ENCODE peak calls at places on chromosomes 7 and 10, in nine cellular contexts. One of them, this sample, is unnamed.

GRCh38 chr10:119940487-119940886 is 48.0 kb downstream of the SEC23IP start:
- DNase-seq in kidney: no peak
- DNase-seq in left ventricle myocardium inferior: no peak
- DNase-seq in IMR-90: peak; percentile 31
- DNase-seq in CD8-positive, alpha-beta T cell: no peak
- DNase-seq in stomach: no peak
- DNase-seq in Peyer's patch: no peak
- DNase-seq in PC-3: no peak
- DNase-seq in body of pancreas: no peak
- DNase-seq in this sample: no peak

GRCh38 chr7:117183729-117184128 is 139.1 kb downstream of the WNT2 start:
- DNase-seq in kidney: no peak
- DNase-seq in left ventricle myocardium inferior: no peak
- DNase-seq in IMR-90: no peak
- DNase-seq in CD8-positive, alpha-beta T cell: no peak
- DNase-seq in stomach: no peak
- DNase-seq in Peyer's patch: no peak
- DNase-seq in PC-3: no peak
- DNase-seq in body of pancreas: no peak
- DNase-seq in this sample: no peak

GRCh38 chr10:46225597-46225996 is 61.2 kb upstream of the ANTXRL start:
- DNase-seq in kidney: peak; percentile 48
- DNase-seq in left ventricle myocardium inferior: no peak
- DNase-seq in IMR-90: no peak
- DNase-seq in CD8-positive, alpha-beta T cell: no peak
- DNase-seq in stomach: peak; percentile 16
- DNase-seq in Peyer's patch: peak; percentile 27
- DNase-seq in PC-3: no peak
- DNase-seq in body of pancreas: no peak
- DNase-seq in this sample: no peak

GRCh38 chr7:73869011-73869785 is 8.2 kb downstream of the TMEM270 start:
- DNase-seq in kidney: peak; percentile 68
- DNase-seq in left ventricle myocardium inferior: no peak
- DNase-seq in IMR-90: peak; percentile 72
- DNase-seq in CD8-positive, alpha-beta T cell: no peak
- DNase-seq in stomach: no peak
- DNase-seq in Peyer's patch: no peak
- DNase-seq in PC-3: no peak
- DNase-seq in body of pancreas: no peak
- DNase-seq in this sample: no peak

GRCh38 chr10:3380392-3381050 is 207.9 kb upstream of the PITRM1 start:
- DNase-seq in kidney: no peak
- DNase-seq in left ventricle myocardium inferior: no peak
- DNase-seq in IMR-90: no peak
- DNase-seq in CD8-positive, alpha-beta T cell: no peak
- DNase-seq in stomach: no peak
- DNase-seq in Peyer's patch: no peak
- DNase-seq in PC-3: no peak
- DNase-seq in body of pancreas: no peak
- DNase-seq in this sample: no peak

GRCh38 chr10:95297402-95297801 is 6.6 kb upstream of the PDLIM1 start:
- DNase-seq in kidney: no peak
- DNase-seq in left ventricle myocardium inferior: no peak
- DNase-seq in IMR-90: no peak
- DNase-seq in CD8-positive, alpha-beta T cell: no peak
- DNase-seq in stomach: no peak
- DNase-seq in Peyer's patch: no peak
- DNase-seq in PC-3: no peak
- DNase-seq in body of pancreas: no peak
- DNase-seq in this sample: no peak

GRCh38 chr10:50623299-50624153 is at the start of gene SGMS1:
- DNase-seq in kidney: peak; percentile 97
- DNase-seq in left ventricle myocardium inferior: peak; percentile 91
- DNase-seq in IMR-90: peak; percentile 83
- DNase-seq in CD8-positive, alpha-beta T cell: peak; percentile 74
- DNase-seq in stomach: peak; percentile 89
- DNase-seq in Peyer's patch: peak; percentile 91
- DNase-seq in PC-3: peak; percentile 97
- DNase-seq in body of pancreas: peak; percentile 86
- DNase-seq in this sample: peak; percentile 93

GRCh38 chr7:129778770-129779601 is 167.5 kb downstream of the NRF1 start:
- DNase-seq in kidney: no peak
- DNase-seq in left ventricle myocardium inferior: no peak
- DNase-seq in IMR-90: no peak
- DNase-seq in CD8-positive, alpha-beta T cell: no peak
- DNase-seq in stomach: no peak
- DNase-seq in Peyer's patch: peak; percentile 67
- DNase-seq in PC-3: peak; percentile 22
- DNase-seq in body of pancreas: peak; percentile 37
- DNase-seq in this sample: no peak

GRCh38 chr7:103636153-103636552 is 190.1 kb upstream of the SLC26A5 start:
- DNase-seq in kidney: no peak
- DNase-seq in left ventricle myocardium inferior: no peak
- DNase-seq in IMR-90: peak; percentile 45
- DNase-seq in CD8-positive, alpha-beta T cell: no peak
- DNase-seq in stomach: no peak
- DNase-seq in Peyer's patch: no peak
- DNase-seq in PC-3: peak; percentile 43
- DNase-seq in body of pancreas: no peak
- DNase-seq in this sample: no peak

GRCh38 chr7:100195222-100195621 is 17.5 kb downstream of the STAG3 start:
- DNase-seq in kidney: no peak
- DNase-seq in left ventricle myocardium inferior: no peak
- DNase-seq in IMR-90: no peak
- DNase-seq in CD8-positive, alpha-beta T cell: no peak
- DNase-seq in stomach: no peak
- DNase-seq in Peyer's patch: no peak
- DNase-seq in PC-3: no peak
- DNase-seq in body of pancreas: no peak
- DNase-seq in this sample: no peak

GRCh38 chr7:100198266-100198665 is 20.5 kb downstream of the STAG3 start:
- DNase-seq in kidney: no peak
- DNase-seq in left ventricle myocardium inferior: no peak
- DNase-seq in IMR-90: no peak
- DNase-seq in CD8-positive, alpha-beta T cell: no peak
- DNase-seq in stomach: no peak
- DNase-seq in Peyer's patch: no peak
- DNase-seq in PC-3: no peak
- DNase-seq in body of pancreas: no peak
- DNase-seq in this sample: no peak

GRCh38 chr7:100200693-100201092 is 19.1 kb upstream of the PVRIG start:
- DNase-seq in kidney: no peak
- DNase-seq in left ventricle myocardium inferior: no peak
- DNase-seq in IMR-90: no peak
- DNase-seq in CD8-positive, alpha-beta T cell: no peak
- DNase-seq in stomach: no peak
- DNase-seq in Peyer's patch: peak; percentile 72
- DNase-seq in PC-3: no peak
- DNase-seq in body of pancreas: no peak
- DNase-seq in this sample: peak; percentile 59
- H3K4me1 ChIP-seq in kidney: no peaks in the 10 kb centered on the region
- H3K4me1 ChIP-seq in left ventricle myocardium inferior: no peaks in the 10 kb centered on the region
- H3K4me1 ChIP-seq in IMR-90: peaks cover 2% of the 10 kb centered on the region
- H3K4me1 ChIP-seq in CD8-positive, alpha-beta T cell: no peaks in the 10 kb centered on the region
- H3K4me1 ChIP-seq in stomach: no peaks in the 10 kb centered on the region
- H3K4me1 ChIP-seq in Peyer's patch: no peaks in the 10 kb centered on the region
- H3K4me1 ChIP-seq in PC-3: no peaks in the 10 kb centered on the region
- H3K4me1 ChIP-seq in body of pancreas: no peaks in the 10 kb centered on the region
- H3K4me1 ChIP-seq in this sample: peaks cover 2% of the 10 kb centered on the region

GRCh38 chr7:8785081-8785480 is 351.7 kb downstream of the NXPH1 start:
- DNase-seq in kidney: no peak
- DNase-seq in left ventricle myocardium inferior: no peak
- DNase-seq in IMR-90: no peak
- DNase-seq in CD8-positive, alpha-beta T cell: no peak
- DNase-seq in stomach: no peak
- DNase-seq in Peyer's patch: no peak
- DNase-seq in PC-3: no peak
- DNase-seq in body of pancreas: no peak
- DNase-seq in this sample: no peak
- TF ChIP-seq CTCF in kidney: no peak
- TF ChIP-seq CTCF in left ventricle myocardium inferior: no peak
- TF ChIP-seq CTCF in IMR-90: no peak
- TF ChIP-seq CTCF in CD8-positive, alpha-beta T cell: no peak
- TF ChIP-seq CTCF in stomach: no peak
- TF ChIP-seq CTCF in Peyer's patch: no peak
- TF ChIP-seq CTCF in PC-3: no peak
- TF ChIP-seq CTCF in body of pancreas: no peak
- TF ChIP-seq CTCF in this sample: no peak

GRCh38 chr7:57300747-57301146 is 149.2 kb upstream of the ZNF716 start:
- DNase-seq in kidney: no peak
- DNase-seq in left ventricle myocardium inferior: no peak
- DNase-seq in IMR-90: no peak
- DNase-seq in CD8-positive, alpha-beta T cell: no peak
- DNase-seq in stomach: no peak
- DNase-seq in Peyer's patch: no peak
- DNase-seq in PC-3: no peak
- DNase-seq in body of pancreas: no peak
- DNase-seq in this sample: no peak
- H3K9me3 ChIP-seq in kidney: no peaks in the 10 kb centered on the region
- H3K9me3 ChIP-seq in left ventricle myocardium inferior: peaks cover 29% of the 10 kb centered on the region
- H3K9me3 ChIP-seq in IMR-90: peaks cover 15% of the 10 kb centered on the region
- H3K9me3 ChIP-seq in CD8-positive, alpha-beta T cell: no peaks in the 10 kb centered on the region
- H3K9me3 ChIP-seq in stomach: peaks cover 63% of the 10 kb centered on the region
- H3K9me3 ChIP-seq in Peyer's patch: no peaks in the 10 kb centered on the region
- H3K9me3 ChIP-seq in PC-3: peaks cover 6% of the 10 kb centered on the region
- H3K9me3 ChIP-seq in body of pancreas: peaks cover 8% of the 10 kb centered on the region
- H3K9me3 ChIP-seq in this sample: peaks cover 87% of the 10 kb centered on the region

DNA sequence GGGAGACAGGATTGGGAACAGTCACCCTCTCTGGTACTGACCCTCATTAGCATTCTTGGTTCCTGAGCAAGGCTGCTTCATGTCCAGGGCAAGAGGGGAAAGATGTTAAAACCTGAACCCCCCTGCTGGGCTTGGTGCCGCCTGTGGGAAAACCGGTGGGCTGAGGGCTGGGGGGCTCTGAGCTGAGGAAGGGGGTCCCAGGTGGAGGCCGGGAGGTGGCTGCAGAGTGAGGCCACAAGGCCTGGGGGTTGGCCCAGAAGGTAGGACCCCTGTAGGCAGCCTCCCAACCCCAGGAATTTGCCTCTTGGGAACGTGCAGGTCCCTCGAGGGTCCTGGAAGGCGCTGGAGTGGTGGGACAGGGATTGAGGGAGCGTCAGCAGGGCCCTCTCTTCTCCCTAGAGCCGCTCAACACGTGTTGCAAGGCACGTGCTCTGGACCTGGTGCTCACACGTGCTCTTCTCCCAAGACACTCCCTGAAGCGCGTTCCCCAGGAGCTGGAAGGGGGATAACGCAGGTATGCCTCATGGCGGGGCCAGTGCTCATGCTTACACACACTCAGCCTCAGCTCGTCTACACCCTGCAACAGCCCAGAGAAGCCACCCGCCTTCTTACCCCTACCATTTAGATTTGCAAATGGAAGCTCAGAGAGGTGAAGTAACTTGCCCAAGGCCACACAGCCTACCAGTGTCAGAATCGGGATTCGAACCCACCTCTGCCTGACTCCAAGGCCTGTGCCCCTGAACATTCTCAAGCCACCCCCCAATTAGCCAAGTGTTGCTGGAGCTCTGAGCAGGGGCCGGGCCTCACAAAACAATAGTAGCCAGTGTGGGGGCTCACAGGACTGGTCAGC is 64.4 kb downstream of the LHPP start:
- DNase-seq in kidney: peak; percentile 61
- DNase-seq in left ventricle myocardium inferior: no peak
- DNase-seq in IMR-90: no peak
- DNase-seq in CD8-positive, alpha-beta T cell: no peak
- DNase-seq in stomach: no peak
- DNase-seq in Peyer's patch: peak; percentile 33
- DNase-seq in PC-3: no peak
- DNase-seq in body of pancreas: no peak
- DNase-seq in this sample: peak; percentile 40
- H3K4me1 ChIP-seq in kidney: peaks cover 8% of the 10 kb centered on the region
- H3K4me1 ChIP-seq in left ventricle myocardium inferior: peaks cover 34% of the 10 kb centered on the region
- H3K4me1 ChIP-seq in IMR-90: peaks cover 9% of the 10 kb centered on the region
- H3K4me1 ChIP-seq in CD8-positive, alpha-beta T cell: no peaks in the 10 kb centered on the region
- H3K4me1 ChIP-seq in stomach: peaks cover 17% of the 10 kb centered on the region
- H3K4me1 ChIP-seq in Peyer's patch: peaks cover 30% of the 10 kb centered on the region
- H3K4me1 ChIP-seq in PC-3: peaks cover 4% of the 10 kb centered on the region
- H3K4me1 ChIP-seq in body of pancreas: peaks cover 29% of the 10 kb centered on the region
- H3K4me1 ChIP-seq in this sample: peaks cover 21% of the 10 kb centered on the region

GRCh38 chr10:69004821-69005220 is 16.2 kb downstream of the KIFBP start:
- DNase-seq in kidney: no peak
- DNase-seq in left ventricle myocardium inferior: no peak
- DNase-seq in IMR-90: peak; percentile 73
- DNase-seq in CD8-positive, alpha-beta T cell: no peak
- DNase-seq in stomach: no peak
- DNase-seq in Peyer's patch: no peak
- DNase-seq in PC-3: peak; percentile 80
- DNase-seq in body of pancreas: no peak
- DNase-seq in this sample: no peak

GRCh38 chr10:69005704-69006103 is 17.1 kb downstream of the KIFBP start:
- DNase-seq in kidney: no peak
- DNase-seq in left ventricle myocardium inferior: no peak
- DNase-seq in IMR-90: no peak
- DNase-seq in CD8-positive, alpha-beta T cell: no peak
- DNase-seq in stomach: no peak
- DNase-seq in Peyer's patch: no peak
- DNase-seq in PC-3: no peak
- DNase-seq in body of pancreas: no peak
- DNase-seq in this sample: no peak

GRCh38 chr10:69009360-69009759 is 20.8 kb downstream of the KIFBP start:
- DNase-seq in kidney: no peak
- DNase-seq in left ventricle myocardium inferior: no peak
- DNase-seq in IMR-90: peak; percentile 72
- DNase-seq in CD8-positive, alpha-beta T cell: no peak
- DNase-seq in stomach: no peak
- DNase-seq in Peyer's patch: no peak
- DNase-seq in PC-3: no peak
- DNase-seq in body of pancreas: no peak
- DNase-seq in this sample: no peak

GRCh38 chr10:69010151-69010640 is 21.6 kb downstream of the KIFBP start:
- DNase-seq in kidney: no peak
- DNase-seq in left ventricle myocardium inferior: no peak
- DNase-seq in IMR-90: peak; percentile 26
- DNase-seq in CD8-positive, alpha-beta T cell: no peak
- DNase-seq in stomach: no peak
- DNase-seq in Peyer's patch: no peak
- DNase-seq in PC-3: no peak
- DNase-seq in body of pancreas: no peak
- DNase-seq in this sample: no peak

GRCh38 chr10:69007260-69007659 is 18.7 kb downstream of the KIFBP start:
- DNase-seq in kidney: no peak
- DNase-seq in left ventricle myocardium inferior: no peak
- DNase-seq in IMR-90: no peak
- DNase-seq in CD8-positive, alpha-beta T cell: no peak
- DNase-seq in stomach: no peak
- DNase-seq in Peyer's patch: no peak
- DNase-seq in PC-3: peak; percentile 33
- DNase-seq in body of pancreas: no peak
- DNase-seq in this sample: no peak
- TF ChIP-seq CTCF in kidney: no peak
- TF ChIP-seq CTCF in left ventricle myocardium inferior: no peak
- TF ChIP-seq CTCF in IMR-90: no peak
- TF ChIP-seq CTCF in CD8-positive, alpha-beta T cell: no peak
- TF ChIP-seq CTCF in stomach: no peak
- TF ChIP-seq CTCF in Peyer's patch: no peak
- TF ChIP-seq CTCF in PC-3: peak; percentile 51
- TF ChIP-seq CTCF in body of pancreas: no peak
- TF ChIP-seq CTCF in this sample: no peak